ENCODE peak calls at places on chromosomes 16 and 17, in four cellular contexts. V is HCT116, B is K562, X is HepG2. S is an unnamed sample.

GRCh38 chr17:79042421-79043190 is 18.6 kb downstream of the C1QTNF1 start:
- DNase-seq in V (peak), B (peak), X (peak), S (no peak)

GRCh38 chr17:21678451-21679081 is 13.8 kb upstream of the KCNJ18 start:
- DNase-seq in V (no peak), B (peak), X (no peak), S (no peak)

GRCh38 chr17:35189291-35189690 is 4.9 kb downstream of the SLC35G3 start:
- DNase-seq in V (no peak), B (no peak), X (no peak), S (no peak)

GRCh38 chr16:8173111-8173644 is 417.1 kb downstream of the TMEM114 start:
- DNase-seq in V (peak), B (peak), X (peak), S (peak)

GRCh38 chr16:70767377-70768204 is 33.4 kb downstream of the VAC14 start:
- DNase-seq in V (no peak), B (no peak), X (no peak), S (no peak)

GRCh38 chr17:7703584-7704574 is 1.1 kb upstream of the EFNB3 start:
- DNase-seq in V (no peak), B (peak), X (peak), S (no peak)

GRCh38 chr17:45994987-45995386 is 4.1 kb upstream of the STH start:
- DNase-seq in V (no peak), B (no peak), X (no peak), S (no peak)

GRCh38 chr16:85400305-85401205 is 212.6 kb upstream of the GSE1 start:
- DNase-seq in V (no peak), B (no peak), X (no peak), S (no peak)

GRCh38 chr17:76081295-76082210 is 2.6 kb downstream of the ZACN start:
- DNase-seq in V (no peak), B (no peak), X (no peak), S (no peak)

GRCh38 chr16:67936124-67936875 is at the start of gene PSMB10:
- DNase-seq in V (no peak), B (peak), X (peak), S (no peak)

GRCh38 chr16:3282103-3282746 is 1.1 kb upstream of the ZNF263 start:
- DNase-seq in V (no peak), B (no peak), X (peak), S (no peak)

GRCh38 chr17:77541995-77542394 is 401.2 kb downstream of the SEC14L1 start:
- DNase-seq in V (no peak), B (peak), X (no peak), S (no peak)

GRCh38 chr17:45371414-45372324 is 54.8 kb upstream of the MAP3K14 start:
- DNase-seq in V (peak), B (no peak), X (peak), S (peak)

GRCh38 chr17:16287563-16288027 is 65.7 kb downstream of the CENPV start:
- DNase-seq in V (no peak), B (no peak), X (peak), S (peak)

GRCh38 chr17:6914711-6915110 is 81.1 kb upstream of the ALOX12 start:
- DNase-seq in V (no peak), B (peak), X (no peak), S (no peak)

GRCh38 chr17:64635647-64636305 is 26.3 kb downstream of the SMURF2 start:
- DNase-seq in V (no peak), B (no peak), X (no peak), S (no peak)

GRCh38 chr17:17075037-17075755 is 32.9 kb downstream of the MPRIP start:
- DNase-seq in V (no peak), B (no peak), X (no peak), S (no peak)

GRCh38 chr17:50461550-50462132 is 7.0 kb downstream of the CHAD start:
- DNase-seq in V (no peak), B (no peak), X (no peak), S (no peak)

GRCh38 chr17:11555530-11555929 is 42.7 kb upstream of the DNAH9 start:
- DNase-seq in V (no peak), B (no peak), X (no peak), S (no peak)

GRCh38 chr16:29975811-29976511 is 2.3 kb downstream of the TAOK2 start:
- DNase-seq in V (no peak), B (no peak), X (no peak), S (no peak)

GRCh38 chr17:73566905-73567782 is 77.1 kb downstream of the SDK2 start:
- DNase-seq in V (no peak), B (no peak), X (no peak), S (no peak)

GRCh38 chr17:50154604-50155003 is 4.1 kb upstream of the PPP1R9B start:
- DNase-seq in V (no peak), B (no peak), X (no peak), S (no peak)

GRCh38 chr17:18146980-18147379 is 36.6 kb upstream of the ALKBH5 start:
- DNase-seq in V (no peak), B (no peak), X (no peak), S (no peak)

GRCh38 chr17:80474933-80475915 is 1.2 kb downstream of the NPTX1 start:
- DNase-seq in V (no peak), B (no peak), X (no peak), S (no peak)

GRCh38 chr16:54774768-54775167 is 155.9 kb upstream of the IRX5 start:
- DNase-seq in V (no peak), B (no peak), X (no peak), S (no peak)

GRCh38 chr16:78479723-78480122 is 380.3 kb downstream of the WWOX start:
- DNase-seq in V (no peak), B (no peak), X (no peak), S (no peak)

GRCh38 chr17:49353607-49354006 is 8.4 kb downstream of the ZNF652 start:
- DNase-seq in V (no peak), B (no peak), X (no peak), S (no peak)

GRCh38 chr16:67928561-67929364 is 2.9 kb downstream of the CTRL start:
- DNase-seq in V (peak), B (peak), X (peak), S (peak)

GRCh38 chr16:85761866-85762265 is 11.0 kb upstream of the C16orf74 start:
- DNase-seq in V (no peak), B (no peak), X (no peak), S (no peak)

GRCh38 chr16:35506898-35507194 is 2047.4 kb downstream of the TP53TG3F start:
- DNase-seq in V (no peak), B (no peak), X (no peak), S (no peak)

GRCh38 chr16:7025616-7026190 is 306.9 kb upstream of the RBFOX1 start:
- DNase-seq in V (no peak), B (peak), X (peak), S (peak)

GRCh38 chr17:76545918-76546555 is 6.2 kb downstream of the PRCD start:
- DNase-seq in V (no peak), B (no peak), X (no peak), S (no peak)

GRCh38 chr16:31225193-31225592 is 8.3 kb upstream of the PYDC1 start:
- DNase-seq in V (no peak), B (peak), X (no peak), S (no peak)

GRCh38 chr16:31223044-31223443 is 6.1 kb upstream of the PYDC1 start:
- DNase-seq in V (no peak), B (no peak), X (no peak), S (no peak)

GRCh38 chr16:31219154-31219741 is 2.3 kb upstream of the PYDC1 start:
- DNase-seq in V (no peak), B (peak), X (no peak), S (no peak)

GRCh38 chr16:31224092-31224955 is 7.4 kb upstream of the PYDC1 start:
- DNase-seq in V (no peak), B (no peak), X (no peak), S (no peak)

DNA sequence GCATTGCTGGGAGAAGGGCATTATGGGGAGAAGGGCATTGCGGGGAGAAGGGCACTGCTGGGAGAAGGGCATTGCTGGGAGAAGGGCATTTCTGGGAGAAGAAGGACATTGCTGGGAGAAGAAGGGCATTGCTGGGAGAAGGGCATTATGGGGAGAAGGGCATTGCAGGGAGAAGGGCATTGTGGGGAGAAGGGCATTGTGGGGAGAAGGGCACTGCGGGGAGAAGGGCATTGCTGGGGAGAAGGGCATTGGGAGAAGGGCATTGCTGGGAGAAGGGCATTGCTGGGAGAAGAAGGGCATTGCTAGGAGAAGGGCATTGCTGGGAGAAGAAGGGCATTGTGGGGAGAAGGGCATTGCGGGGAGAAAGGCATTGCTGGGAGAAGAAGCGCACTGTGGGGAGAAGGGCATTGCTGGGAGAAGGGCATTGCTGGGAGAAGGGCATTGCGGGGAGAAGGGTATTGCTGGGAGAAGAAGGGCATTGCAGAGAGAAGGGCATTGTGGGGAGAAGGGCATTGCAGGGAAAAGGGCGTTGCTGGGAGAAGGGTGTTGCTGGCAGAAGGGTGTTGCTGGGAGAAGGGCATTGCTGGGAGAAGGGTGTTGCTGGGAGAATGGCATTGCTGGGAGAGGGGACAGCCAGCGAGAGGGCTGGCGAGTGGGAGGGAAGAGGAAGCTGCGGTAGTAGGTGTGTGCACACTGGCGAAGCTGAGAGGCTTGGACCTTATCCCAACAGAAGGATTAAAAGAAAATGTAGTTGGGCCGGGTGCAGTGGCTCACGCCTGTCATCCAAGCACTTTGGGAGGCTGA is 4.6 kb upstream of the PYDC1 start:
- DNase-seq in V (no peak), B (peak), X (no peak), S (no peak)
- TF ChIP-seq TCF7L2 in V (no peak), B (no peak), X (no peak), S (no peak)

GRCh38 chr16:56181401-56181800 is 9.9 kb upstream of the GNAO1 start:
- DNase-seq in V (no peak), B (no peak), X (no peak), S (no peak)
- H3K27ac ChIP-seq in V (no peak), B (no peak), X (no peak), S (no peak)

GRCh38 chr17:39194089-39194984 is 3.1 kb downstream of the CACNB1 start:
- DNase-seq in V (no peak), B (peak), X (peak), S (no peak)
- H3K4me3 ChIP-seq in V (no peak), B (no peak), X (no peak), S (no peak)

GRCh38 chr16:75481475-75481874 is 13.8 kb downstream of the CHST6 start:
- DNase-seq in V (no peak), B (no peak), X (peak), S (no peak)

GRCh38 chr16:75479421-75479990 is 15.0 kb upstream of the TMEM170A start:
- DNase-seq in V (no peak), B (no peak), X (no peak), S (no peak)

GRCh38 chr16:75477680-75478473 is 13.4 kb upstream of the TMEM170A start:
- DNase-seq in V (no peak), B (no peak), X (no peak), S (no peak)

GRCh38 chr16:75476817-75477216 is 12.3 kb upstream of the TMEM170A start:
- DNase-seq in V (no peak), B (no peak), X (no peak), S (no peak)

GRCh38 chr16:75478480-75479345 is 14.2 kb upstream of the TMEM170A start:
- DNase-seq in V (no peak), B (no peak), X (no peak), S (no peak)
- TF ChIP-seq TCF7L2 in V (no peak), B (no peak), X (no peak), S (no peak)

DNA sequence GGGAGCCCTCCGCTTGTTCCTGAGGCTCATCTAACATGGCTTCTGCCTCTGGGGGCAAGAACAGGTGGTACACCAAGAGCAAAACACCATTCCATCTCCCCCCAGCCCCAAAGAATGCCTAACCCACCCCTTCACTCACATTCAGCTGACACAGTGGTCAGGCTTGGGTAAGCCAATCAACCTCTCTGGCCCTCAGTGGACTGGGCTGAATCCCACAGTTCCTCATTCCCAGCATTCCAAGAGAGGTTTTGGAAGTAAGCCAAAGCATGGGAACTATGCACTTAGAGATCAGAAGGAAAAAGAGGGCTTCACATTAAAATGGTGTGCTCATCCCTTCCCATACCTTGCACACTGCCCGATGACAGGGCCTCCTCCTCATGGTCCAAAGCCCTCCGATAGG is 7.8 kb downstream of the PIGS start:
- DNase-seq in V (no peak), B (no peak), X (peak), S (no peak)
- H3K27ac ChIP-seq in V (no peak), B (no peak), X (no peak), S (no peak)